ENCODE peak calls at places on chromosome 17, in ten cellular contexts. G is HTR-8/SVneo; R is COLO829; X is epithelial cell of prostate; J is stimulated activated CD8-positive, alpha-beta memory T cell treated with anti-CD3 and anti-CD28 coated beads, Interleukin-15, amount 100 ng/mL, for 24 hours; F is substantia nigra; Y is lung; O is cardiac muscle cell; S is NB4; M is HT1080. I is an unnamed sample.

GRCh38 chr17:177762-178161 is 3.7 kb downstream of the DOC2B start:
- DNase-seq in G (no peak), R (no peak), X (no peak), J (no peak), F (no peak), Y (no peak), O (no peak), S (no peak), M (no peak), I (no peak)

GRCh38 chr17:28216528-28216927 is 102.5 kb upstream of the TMEM97 start:
- DNase-seq in G (no peak), R (no peak), X (no peak), J (no peak), F (no peak), Y (no peak), O (peak; percentile 34), S (peak; percentile 50), M (peak; percentile 74), I (no peak)

GRCh38 chr17:29929006-29929543 is 953 bp downstream of the SSH2 start:
- DNase-seq in G (no peak), R (no peak), X (no peak), J (no peak), F (no peak), Y (peak; percentile 29), O (peak; percentile 46), S (peak; percentile 81), M (peak; percentile 51), I (no peak)

GRCh38 chr17:41340934-41341861 is 9.4 kb downstream of the KRT33A start:
- DNase-seq in G (no peak), R (no peak), X (no peak), J (no peak), F (no peak), Y (no peak), O (no peak), S (no peak), M (no peak), I (no peak)

GRCh38 chr17:9142772-9143494 is 121.6 kb downstream of the NTN1 start:
- DNase-seq in G (no peak), R (no peak), X (no peak), J (no peak), F (no peak), Y (no peak), O (no peak), S (no peak), M (no peak), I (no peak)

GRCh38 chr17:57489321-57489720 is 233.0 kb downstream of the MSI2 start:
- DNase-seq in G (no peak), R (no peak), X (no peak), J (no peak), F (no peak), Y (no peak), O (no peak), S (no peak), M (no peak), I (no peak)

GRCh38 chr17:64400644-64401043 is 10.0 kb upstream of the PECAM1 start:
- DNase-seq in G (no peak), R (no peak), X (no peak), J (no peak), F (no peak), Y (no peak), O (no peak), S (no peak), M (no peak), I (no peak)

GRCh38 chr17:16470302-16470701 is 21.7 kb downstream of the LRRC75A start:
- DNase-seq in G (no peak), R (no peak), X (no peak), J (no peak), F (no peak), Y (no peak), O (no peak), S (no peak), M (no peak), I (no peak)

GRCh38 chr17:17235212-17236174 is 1.5 kb downstream of the FLCN start:
- DNase-seq in G (no peak), R (no peak), X (no peak), J (no peak), F (no peak), Y (peak; percentile 45), O (no peak), S (peak; percentile 25), M (peak; percentile 32), I (no peak)

GRCh38 chr17:46192484-46193245 is 564 bp downstream of the KANSL1 start:
- DNase-seq in G (peak; percentile 64), R (peak; percentile 57), X (no peak), J (peak; percentile 39), F (peak; percentile 82), Y (peak; percentile 74), O (peak; percentile 83), S (peak; percentile 88), M (peak; percentile 78), I (no peak)

GRCh38 chr17:53950858-53951250 is 128.1 kb downstream of the KIF2B start:
- DNase-seq in G (no peak), R (no peak), X (peak; percentile 75), J (no peak), F (no peak), Y (no peak), O (no peak), S (no peak), M (no peak), I (no peak)

GRCh38 chr17:1873418-1873817 is 43.6 kb downstream of the RPA1 start:
- DNase-seq in G (no peak), R (no peak), X (no peak), J (no peak), F (no peak), Y (no peak), O (no peak), S (no peak), M (no peak), I (no peak)

GRCh38 chr17:37744961-37745800 is at the start of gene HNF1B:
- DNase-seq in G (no peak), R (no peak), X (no peak), J (no peak), F (no peak), Y (peak; percentile 69), O (no peak), S (no peak), M (no peak), I (no peak)

GRCh38 chr17:17751996-17752821 is 71.0 kb downstream of the RAI1 start:
- DNase-seq in G (peak; percentile 99), R (peak; percentile 96), X (peak; percentile 60), J (peak; percentile 95), F (peak; percentile 86), Y (peak; percentile 95), O (peak; percentile 97), S (peak; percentile 97), M (peak; percentile 88), I (peak; percentile 86)

GRCh38 chr17:71208111-71208704 is 912.6 kb upstream of the SOX9 start:
- DNase-seq in G (peak; percentile 6), R (no peak), X (peak; percentile 99), J (no peak), F (no peak), Y (no peak), O (peak; percentile 9), S (peak; percentile 1), M (peak; percentile 75), I (no peak)

GRCh38 chr17:76538281-76538931 is 897 bp upstream of the CYGB start:
- DNase-seq in G (no peak), R (no peak), X (no peak), J (no peak), F (no peak), Y (no peak), O (no peak), S (peak; percentile 62), M (no peak), I (no peak)

GRCh38 chr17:28953444-28954118 is 2.3 kb upstream of the PHF12 start:
- DNase-seq in G (peak; percentile 63), R (peak; percentile 48), X (no peak), J (no peak), F (no peak), Y (peak; percentile 54), O (peak; percentile 61), S (peak; percentile 73), M (peak; percentile 40), I (no peak)

GRCh38 chr17:68613739-68614298 is 12.7 kb upstream of the FAM20A start:
- DNase-seq in G (peak; percentile 57), R (peak; percentile 28), X (no peak), J (no peak), F (no peak), Y (peak; percentile 71), O (peak; percentile 79), S (peak; percentile 75), M (peak; percentile 42), I (no peak)

GRCh38 chr17:41967141-41967920 is 736 bp downstream of the CNP start:
- DNase-seq in G (no peak), R (peak; percentile 65), X (no peak), J (no peak), F (peak; percentile 79), Y (no peak), O (no peak), S (no peak), M (no peak), I (no peak)

GRCh38 chr17:1649116-1649843 is 386 bp downstream of the RILP start:
- DNase-seq in G (peak; percentile 85), R (peak; percentile 68), X (peak; percentile 26), J (peak; percentile 53), F (no peak), Y (peak; percentile 82), O (peak; percentile 92), S (peak; percentile 87), M (peak; percentile 87), I (peak; percentile 66)

GRCh38 chr17:2837147-2837561 is 40.9 kb downstream of the RAP1GAP2 start:
- DNase-seq in G (no peak), R (no peak), X (no peak), J (no peak), F (no peak), Y (no peak), O (no peak), S (peak; percentile 66), M (no peak), I (no peak)

GRCh38 chr17:72639711-72640110 is 452.8 kb downstream of the SLC39A11 start:
- DNase-seq in G (no peak), R (no peak), X (no peak), J (no peak), F (no peak), Y (no peak), O (no peak), S (no peak), M (no peak), I (no peak)

GRCh38 chr17:17382901-17383300 is 79.7 kb downstream of the NT5M start:
- DNase-seq in G (no peak), R (no peak), X (no peak), J (no peak), F (no peak), Y (no peak), O (no peak), S (no peak), M (no peak), I (no peak)

GRCh38 chr17:51152766-51153209 is 571 bp upstream of the NME1 start:
- DNase-seq in G (peak; percentile 53), R (no peak), X (no peak), J (no peak), F (no peak), Y (no peak), O (peak; percentile 44), S (no peak), M (no peak), I (no peak)

GRCh38 chr17:32265192-32265895 is at the start of gene RHBDL3:
- DNase-seq in G (no peak), R (no peak), X (no peak), J (no peak), F (no peak), Y (no peak), O (no peak), S (no peak), M (no peak), I (no peak)